ENCODE peak calls at places on chromosomes 16 and 17, in six cellular contexts. X is head of caudate nucleus, G is MCF 10A, Q is neural crest cell, Z is left ventricle myocardium inferior, F is WERI-Rb-1. B is an unnamed sample.

GRCh38 chr17:67046398-67046797 is 2.0 kb downstream of the CACNG1 start:
- DNase-seq in X (no peak), G (no peak), Q (no peak), Z (no peak), F (no peak), B (no peak)

GRCh38 chr16:28163699-28164584 is 47.8 kb downstream of the XPO6 start:
- DNase-seq in X (no peak), G (peak), Q (no peak), Z (no peak), F (no peak), B (no peak)

GRCh38 chr17:27445971-27446370 is 10.3 kb upstream of the KSR1 start:
- DNase-seq in X (no peak), G (no peak), Q (no peak), Z (no peak), F (no peak), B (no peak)

GRCh38 chr17:15409721-15410247 is 57.6 kb downstream of the CDRT4 start:
- DNase-seq in X (peak), G (peak), Q (no peak), Z (peak), F (no peak), B (no peak)

GRCh38 chr17:52895272-52895671 is 736.8 kb upstream of the CA10 start:
- DNase-seq in X (no peak), G (no peak), Q (no peak), Z (no peak), F (no peak), B (no peak)

GRCh38 chr16:990516-991291 is 9.1 kb downstream of the SOX8 start:
- DNase-seq in X (peak), G (no peak), Q (no peak), Z (no peak), F (no peak), B (no peak)

GRCh38 chr17:3575506-3575905 is 17.9 kb upstream of the TRPV3 start:
- DNase-seq in X (no peak), G (peak), Q (no peak), Z (no peak), F (no peak), B (no peak)

GRCh38 chr17:70102531-70102930 is 27.5 kb downstream of the KCNJ16 start:
- DNase-seq in X (no peak), G (no peak), Q (no peak), Z (no peak), F (no peak), B (no peak)

GRCh38 chr16:30839523-30840227 is 52.7 kb upstream of the ZNF629 start:
- DNase-seq in X (no peak), G (no peak), Q (no peak), Z (no peak), F (no peak), B (no peak)

B was measured in WTC11.